ENCODE peak calls at places on chromosomes 13 and 19, in six cellular contexts. One of them, this sample, is unnamed.

GRCh38 chr13:20828540-20829364 is 55.0 kb upstream of the EEF1AKMT1 start:
- DNase-seq in lower leg skin: no peak
- DNase-seq in GM12865: peak; percentile 69
- DNase-seq in AG10803: peak; percentile 58
- DNase-seq in IMR-90: peak; percentile 64
- DNase-seq in fibroblast of the aortic adventitia: peak; percentile 77
- DNase-seq in this sample: no peak

GRCh38 chr19:35756373-35757230 is at the start of gene HSPB6:
- DNase-seq in lower leg skin: no peak
- DNase-seq in GM12865: no peak
- DNase-seq in AG10803: peak; percentile 60
- DNase-seq in IMR-90: peak; percentile 72
- DNase-seq in fibroblast of the aortic adventitia: peak; percentile 49
- DNase-seq in this sample: no peak

GRCh38 chr13:114046447-114046846 is 72.6 kb upstream of the C13orf46 start:
- DNase-seq in lower leg skin: no peak
- DNase-seq in GM12865: no peak
- DNase-seq in AG10803: no peak
- DNase-seq in IMR-90: no peak
- DNase-seq in fibroblast of the aortic adventitia: no peak
- DNase-seq in this sample: no peak

GRCh38 chr13:70812481-70812880 is 704.2 kb upstream of the KLHL1 start:
- DNase-seq in lower leg skin: no peak
- DNase-seq in GM12865: no peak
- DNase-seq in AG10803: no peak
- DNase-seq in IMR-90: peak; percentile 75
- DNase-seq in fibroblast of the aortic adventitia: no peak
- DNase-seq in this sample: no peak

GRCh38 chr19:42081584-42082258 is 5.8 kb downstream of the ZNF574 start:
- DNase-seq in lower leg skin: no peak
- DNase-seq in GM12865: peak; percentile 60
- DNase-seq in AG10803: peak; percentile 64
- DNase-seq in IMR-90: peak; percentile 65
- DNase-seq in fibroblast of the aortic adventitia: peak; percentile 56
- DNase-seq in this sample: no peak

GRCh38 chr13:42747399-42747873 is 33.9 kb upstream of the FAM216B start:
- DNase-seq in lower leg skin: no peak
- DNase-seq in GM12865: no peak
- DNase-seq in AG10803: peak; percentile 97
- DNase-seq in IMR-90: peak; percentile 99
- DNase-seq in fibroblast of the aortic adventitia: peak; percentile 16
- DNase-seq in this sample: no peak

GRCh38 chr19:4016486-4016885 is 8.9 kb downstream of the PIAS4 start:
- DNase-seq in lower leg skin: no peak
- DNase-seq in GM12865: no peak
- DNase-seq in AG10803: no peak
- DNase-seq in IMR-90: no peak
- DNase-seq in fibroblast of the aortic adventitia: no peak
- DNase-seq in this sample: no peak

GRCh38 chr19:14440049-14440448 is 6.9 kb downstream of the PKN1 start:
- DNase-seq in lower leg skin: peak; percentile 54
- DNase-seq in GM12865: peak; percentile 88
- DNase-seq in AG10803: no peak
- DNase-seq in IMR-90: no peak
- DNase-seq in fibroblast of the aortic adventitia: no peak
- DNase-seq in this sample: no peak

GRCh38 chr13:68019901-68020300 is 789.8 kb upstream of the PCDH9 start:
- DNase-seq in lower leg skin: no peak
- DNase-seq in GM12865: no peak
- DNase-seq in AG10803: no peak
- DNase-seq in IMR-90: no peak
- DNase-seq in fibroblast of the aortic adventitia: no peak
- DNase-seq in this sample: no peak

GRCh38 chr13:110307697-110308376 is 753 bp downstream of the COL4A2 start:
- DNase-seq in lower leg skin: no peak
- DNase-seq in GM12865: no peak
- DNase-seq in AG10803: peak; percentile 56
- DNase-seq in IMR-90: peak; percentile 59
- DNase-seq in fibroblast of the aortic adventitia: peak; percentile 66
- DNase-seq in this sample: no peak

GRCh38 chr19:13029893-13030292 is 34.6 kb downstream of the NFIX start:
- DNase-seq in lower leg skin: no peak
- DNase-seq in GM12865: peak; percentile 23
- DNase-seq in AG10803: no peak
- DNase-seq in IMR-90: no peak
- DNase-seq in fibroblast of the aortic adventitia: peak; percentile 50
- DNase-seq in this sample: no peak

GRCh38 chr13:66951426-66951825 is 278.7 kb downstream of the PCDH9 start:
- DNase-seq in lower leg skin: no peak
- DNase-seq in GM12865: no peak
- DNase-seq in AG10803: no peak
- DNase-seq in IMR-90: no peak
- DNase-seq in fibroblast of the aortic adventitia: no peak
- DNase-seq in this sample: no peak

GRCh38 chr13:60887711-60888110 is 490.7 kb downstream of the TDRD3 start:
- DNase-seq in lower leg skin: no peak
- DNase-seq in GM12865: no peak
- DNase-seq in AG10803: no peak
- DNase-seq in IMR-90: no peak
- DNase-seq in fibroblast of the aortic adventitia: no peak
- DNase-seq in this sample: no peak

GRCh38 chr19:13441810-13442512 is 64.3 kb downstream of the CACNA1A start:
- DNase-seq in lower leg skin: no peak
- DNase-seq in GM12865: peak; percentile 42
- DNase-seq in AG10803: peak; percentile 42
- DNase-seq in IMR-90: peak; percentile 51
- DNase-seq in fibroblast of the aortic adventitia: peak; percentile 66
- DNase-seq in this sample: no peak

GRCh38 chr19:38561053-38561606 is 56.6 kb downstream of the MAP4K1 start:
- DNase-seq in lower leg skin: no peak
- DNase-seq in GM12865: no peak
- DNase-seq in AG10803: no peak
- DNase-seq in IMR-90: no peak
- DNase-seq in fibroblast of the aortic adventitia: no peak
- DNase-seq in this sample: no peak

GRCh38 chr13:59452189-59452588 is 711.5 kb downstream of the DIAPH3 start:
- DNase-seq in lower leg skin: peak; percentile 17
- DNase-seq in GM12865: no peak
- DNase-seq in AG10803: no peak
- DNase-seq in IMR-90: no peak
- DNase-seq in fibroblast of the aortic adventitia: no peak
- DNase-seq in this sample: no peak

GRCh38 chr19:5470264-5470671 is 15.1 kb downstream of the ZNRF4 start:
- DNase-seq in lower leg skin: peak; percentile 43
- DNase-seq in GM12865: no peak
- DNase-seq in AG10803: no peak
- DNase-seq in IMR-90: no peak
- DNase-seq in fibroblast of the aortic adventitia: no peak
- DNase-seq in this sample: no peak

GRCh38 chr13:20206065-20206725 is 13.5 kb upstream of the GJB2 start:
- DNase-seq in lower leg skin: no peak
- DNase-seq in GM12865: no peak
- DNase-seq in AG10803: no peak
- DNase-seq in IMR-90: no peak
- DNase-seq in fibroblast of the aortic adventitia: no peak
- DNase-seq in this sample: no peak

GRCh38 chr13:44219808-44220544 is 153.6 kb upstream of the SERP2 start:
- DNase-seq in lower leg skin: no peak
- DNase-seq in GM12865: no peak
- DNase-seq in AG10803: no peak
- DNase-seq in IMR-90: peak; percentile 93
- DNase-seq in fibroblast of the aortic adventitia: peak; percentile 91
- DNase-seq in this sample: no peak

GRCh38 chr13:40789275-40790231 is at the start of gene SLC25A15:
- DNase-seq in lower leg skin: no peak
- DNase-seq in GM12865: peak; percentile 92
- DNase-seq in AG10803: peak; percentile 81
- DNase-seq in IMR-90: peak; percentile 72
- DNase-seq in fibroblast of the aortic adventitia: peak; percentile 70
- DNase-seq in this sample: peak; percentile 63
- TF ChIP-seq CTCF in lower leg skin: no peak
- TF ChIP-seq CTCF in GM12865: peak; percentile 31
- TF ChIP-seq CTCF in AG10803: no peak
- TF ChIP-seq CTCF in IMR-90: peak; percentile 43
- TF ChIP-seq CTCF in fibroblast of the aortic adventitia: peak; percentile 17
- TF ChIP-seq CTCF in this sample: peak; percentile 18

DNA sequence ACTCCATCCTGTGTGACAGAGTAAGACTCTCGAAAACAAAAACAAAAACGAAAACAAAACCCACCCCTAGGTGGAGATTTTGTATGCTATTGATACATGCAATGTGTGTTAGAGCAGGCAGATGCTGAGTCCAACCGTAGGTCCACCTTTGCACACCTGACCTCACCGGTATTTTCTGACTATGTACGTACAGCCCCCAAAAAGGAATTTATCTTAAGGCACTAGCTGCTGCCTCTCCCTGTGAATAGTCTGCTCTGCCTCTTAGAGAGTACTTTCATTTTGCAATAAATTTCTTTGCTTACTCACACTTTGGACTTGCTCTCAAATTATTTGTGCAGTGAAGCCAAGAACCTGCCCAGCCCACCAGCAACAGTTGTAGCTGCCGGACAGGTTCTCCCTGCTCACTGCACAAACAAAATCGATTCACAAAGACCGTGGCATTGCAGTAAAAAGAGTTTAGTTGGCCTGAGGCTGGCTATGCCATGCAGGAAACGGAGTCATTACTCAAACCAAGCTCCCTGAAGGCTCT is 8.2 kb upstream of the ZNF77 start:
- DNase-seq in lower leg skin: no peak
- DNase-seq in GM12865: peak; percentile 49
- DNase-seq in AG10803: peak; percentile 26
- DNase-seq in IMR-90: no peak
- DNase-seq in fibroblast of the aortic adventitia: peak; percentile 55
- DNase-seq in this sample: no peak
- TF ChIP-seq CTCF in lower leg skin: no peak
- TF ChIP-seq CTCF in GM12865: peak; percentile 15
- TF ChIP-seq CTCF in AG10803: peak; percentile 34
- TF ChIP-seq CTCF in IMR-90: no peak
- TF ChIP-seq CTCF in fibroblast of the aortic adventitia: peak; percentile 33
- TF ChIP-seq CTCF in this sample: no peak

GRCh38 chr13:51768976-51769375 is 35.0 kb downstream of the DHRS12 start:
- DNase-seq in lower leg skin: no peak
- DNase-seq in GM12865: no peak
- DNase-seq in AG10803: no peak
- DNase-seq in IMR-90: no peak
- DNase-seq in fibroblast of the aortic adventitia: no peak
- DNase-seq in this sample: no peak

GRCh38 chr13:51765142-51765515 is 38.8 kb downstream of the DHRS12 start:
- DNase-seq in lower leg skin: no peak
- DNase-seq in GM12865: peak; percentile 11
- DNase-seq in AG10803: peak; percentile 30
- DNase-seq in IMR-90: no peak
- DNase-seq in fibroblast of the aortic adventitia: peak; percentile 20
- DNase-seq in this sample: no peak

GRCh38 chr13:51768378-51768921 is 35.5 kb downstream of the DHRS12 start:
- DNase-seq in lower leg skin: no peak
- DNase-seq in GM12865: no peak
- DNase-seq in AG10803: no peak
- DNase-seq in IMR-90: no peak
- DNase-seq in fibroblast of the aortic adventitia: no peak
- DNase-seq in this sample: no peak

GRCh38 chr13:51769455-51770127 is 34.4 kb downstream of the DHRS12 start:
- DNase-seq in lower leg skin: peak; percentile 83
- DNase-seq in GM12865: no peak
- DNase-seq in AG10803: no peak
- DNase-seq in IMR-90: no peak
- DNase-seq in fibroblast of the aortic adventitia: no peak
- DNase-seq in this sample: no peak

GRCh38 chr13:51767100-51767499 is 36.9 kb downstream of the DHRS12 start:
- DNase-seq in lower leg skin: no peak
- DNase-seq in GM12865: no peak
- DNase-seq in AG10803: no peak
- DNase-seq in IMR-90: no peak
- DNase-seq in fibroblast of the aortic adventitia: no peak
- DNase-seq in this sample: no peak
- TF ChIP-seq CTCF in lower leg skin: no peak
- TF ChIP-seq CTCF in GM12865: no peak
- TF ChIP-seq CTCF in AG10803: no peak
- TF ChIP-seq CTCF in IMR-90: no peak
- TF ChIP-seq CTCF in fibroblast of the aortic adventitia: no peak
- TF ChIP-seq CTCF in this sample: no peak

DNA sequence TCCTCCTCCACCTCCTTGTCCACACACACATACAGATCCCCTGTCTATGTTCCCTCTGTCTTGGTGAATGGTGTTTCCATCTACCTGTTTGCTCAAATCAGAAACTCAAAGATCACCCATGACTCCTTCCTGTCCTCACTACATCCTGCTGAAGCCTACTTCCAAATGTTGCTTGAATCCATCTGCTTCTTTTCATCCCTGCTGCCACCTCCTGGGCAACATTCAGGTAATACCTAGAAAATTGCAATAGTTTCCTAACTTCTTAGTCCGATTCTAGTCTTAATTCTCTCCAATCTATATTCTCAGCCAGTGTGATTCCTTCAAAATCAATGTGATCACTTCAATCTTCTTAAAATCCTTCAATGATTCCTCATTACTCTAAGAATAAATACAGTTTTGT is 155.5 kb upstream of the STARD13 start:
- DNase-seq in lower leg skin: no peak
- DNase-seq in GM12865: peak; percentile 30
- DNase-seq in AG10803: peak; percentile 24
- DNase-seq in IMR-90: peak; percentile 47
- DNase-seq in fibroblast of the aortic adventitia: peak; percentile 39
- DNase-seq in this sample: no peak
- TF ChIP-seq CTCF in lower leg skin: no peak
- TF ChIP-seq CTCF in GM12865: peak; percentile 4
- TF ChIP-seq CTCF in AG10803: peak; percentile 27
- TF ChIP-seq CTCF in IMR-90: peak; percentile 22
- TF ChIP-seq CTCF in fibroblast of the aortic adventitia: peak; percentile 11
- TF ChIP-seq CTCF in this sample: peak; percentile 43

DNA sequence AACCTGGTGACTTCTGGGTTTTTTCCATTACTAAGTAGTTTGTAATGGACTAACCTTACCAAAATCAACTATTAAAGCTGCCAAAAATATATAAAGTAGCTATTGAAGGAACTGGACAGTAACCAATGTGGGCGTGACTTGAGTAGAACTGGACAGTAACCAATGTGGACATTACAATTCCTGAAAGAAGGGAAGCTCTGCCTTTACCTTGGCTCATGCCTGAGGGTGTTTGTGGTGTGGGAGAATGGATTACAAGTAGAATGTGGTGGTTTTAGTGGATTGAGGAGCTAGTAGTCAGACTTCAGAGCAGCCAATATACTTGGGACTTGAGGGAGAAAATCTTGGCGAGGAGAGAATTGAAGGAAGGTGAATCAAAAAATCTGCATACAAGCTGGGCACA is 17.5 kb downstream of the LRRC63 start:
- DNase-seq in lower leg skin: no peak
- DNase-seq in GM12865: no peak
- DNase-seq in AG10803: no peak
- DNase-seq in IMR-90: no peak
- DNase-seq in fibroblast of the aortic adventitia: peak; percentile 63
- DNase-seq in this sample: no peak
- TF ChIP-seq CTCF in lower leg skin: no peak
- TF ChIP-seq CTCF in GM12865: no peak
- TF ChIP-seq CTCF in AG10803: no peak
- TF ChIP-seq CTCF in IMR-90: no peak
- TF ChIP-seq CTCF in fibroblast of the aortic adventitia: no peak
- TF ChIP-seq CTCF in this sample: no peak

DNA sequence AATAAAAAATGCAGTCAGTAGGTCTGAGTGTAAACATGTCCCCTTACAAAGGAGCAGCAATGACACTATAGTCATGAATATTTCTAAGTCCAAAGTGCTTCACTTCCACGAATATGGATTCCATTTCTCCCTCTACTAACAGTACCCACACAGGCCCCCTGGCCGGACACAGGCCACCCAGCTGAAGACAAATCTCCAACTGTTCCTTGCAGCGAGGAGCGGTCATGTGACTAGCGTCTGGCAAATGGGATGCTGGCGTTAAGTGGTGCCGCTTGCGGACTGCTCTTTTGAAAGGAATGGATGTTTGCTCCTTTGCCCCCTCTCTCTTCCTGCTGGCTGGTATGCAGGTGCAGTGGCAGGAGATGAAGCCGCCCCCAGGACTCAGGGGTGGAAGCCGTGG is 16.2 kb downstream of the PPP1R12C start:
- DNase-seq in lower leg skin: no peak
- DNase-seq in GM12865: no peak
- DNase-seq in AG10803: no peak
- DNase-seq in IMR-90: no peak
- DNase-seq in fibroblast of the aortic adventitia: no peak
- DNase-seq in this sample: no peak
- TF ChIP-seq CTCF in lower leg skin: no peak
- TF ChIP-seq CTCF in GM12865: no peak
- TF ChIP-seq CTCF in AG10803: no peak
- TF ChIP-seq CTCF in IMR-90: no peak
- TF ChIP-seq CTCF in fibroblast of the aortic adventitia: no peak
- TF ChIP-seq CTCF in this sample: no peak

This sample was measured in D721Med.